ENCODE peak calls at places on chromosomes 11 and 22, in six cellular contexts. H, R, G, M, D and T are unnamed samples.

GRCh38 chr11:16184588-16184987 is 171.8 kb downstream of the SOX6 start:
- DNase-seq in H (no peak), D (no peak), M (no peak), R (no peak), G (no peak), T (peak)

GRCh38 chr11:77801477-77801876 is 19.0 kb downstream of the RSF1 start:
- DNase-seq in R (no peak), M (no peak), G (no peak), D (no peak), H (no peak), T (no peak)

GRCh38 chr11:47202569-47202968 is 12.2 kb upstream of the DDB2 start:
- DNase-seq in H (no peak), R (no peak), G (no peak), M (no peak), D (no peak), T (no peak)

GRCh38 chr11:119566299-119566698 is 143.3 kb upstream of the THY1 start:
- DNase-seq in R (no peak), G (no peak), H (no peak), D (no peak), M (no peak), T (no peak)

GRCh38 chr11:67432655-67433349 is 4.5 kb downstream of the RPS6KB2 start:
- DNase-seq in H (no peak), R (no peak), G (no peak), M (no peak), D (no peak), T (no peak)

GRCh38 chr11:69812256-69812655 is 7.0 kb downstream of the FGF3 start:
- DNase-seq in D (no peak), R (no peak), H (no peak), G (no peak), M (no peak), T (no peak)

GRCh38 chr11:60923800-60924109 is 505 bp upstream of the TMEM132A start:
- DNase-seq in H (no peak), M (no peak), D (no peak), R (no peak), G (no peak), T (no peak)

GRCh38 chr22:38258895-38259294 is 13.9 kb downstream of the TMEM184B start:
- DNase-seq in G (no peak), R (no peak), H (no peak), D (no peak), M (no peak), T (no peak)

GRCh38 chr11:74169736-74170458 is 905 bp downstream of the C2CD3 start:
- DNase-seq in G (peak), H (no peak), D (no peak), M (no peak), R (no peak), T (no peak)

GRCh38 chr11:114285599-114285998 is 10.6 kb upstream of the NNMT start:
- DNase-seq in D (no peak), R (no peak), H (no peak), G (no peak), M (no peak), T (no peak)

GRCh38 chr22:20244744-20245576 is 23.2 kb downstream of the RTN4R start:
- DNase-seq in D (no peak), G (no peak), M (no peak), H (peak), R (peak), T (no peak)

GRCh38 chr22:43345761-43346261 is 2.6 kb upstream of the SCUBE1 start:
- DNase-seq in H (no peak), M (no peak), D (no peak), G (no peak), R (no peak), T (no peak)

GRCh38 chr11:118790357-118791014 is 478 bp downstream of the DDX6 start:
- DNase-seq in G (peak), R (no peak), D (peak), H (peak), M (peak), T (no peak)

GRCh38 chr22:50284479-50284878 is 14.3 kb upstream of the MAPK11 start:
- DNase-seq in R (no peak), H (no peak), M (no peak), G (no peak), D (no peak), T (no peak)

GRCh38 chr11:8250981-8251620 is 12.6 kb downstream of the LMO1 start:
- DNase-seq in R (no peak), H (no peak), G (no peak), D (no peak), M (no peak), T (no peak)

GRCh38 chr11:106331163-106331562 is 253.7 kb downstream of the AASDHPPT start:
- DNase-seq in R (no peak), H (no peak), M (no peak), G (no peak), D (no peak), T (no peak)

GRCh38 chr22:50529416-50530279 is at the start of gene TYMP:
- DNase-seq in H (no peak), R (no peak), D (no peak), M (peak), G (peak), T (no peak)